ENCODE peak calls at places on chromosomes 13 and 19, in ten cellular contexts. C is heart left ventricle, N is left ventricle myocardium inferior, L is stomach, O is neuronal stem cell, W is dorsolateral prefrontal cortex, S is cardiac muscle cell, Z is breast epithelium, V is body of pancreas, R is GM23248. B is an unnamed sample.

GRCh38 chr13:91580749-91581148 is 182.3 kb downstream of the GPC5 start:
- DNase-seq in N (no peak), O (no peak), C (no peak), W (no peak), L (no peak), S (no peak), V (no peak), Z (no peak), R (no peak), B (no peak)

GRCh38 chr19:42794751-42795150 is 29.3 kb upstream of the PSG8 start:
- DNase-seq in C (no peak), O (no peak), Z (no peak), V (no peak), R (peak), S (no peak), L (no peak), N (no peak), W (no peak), B (no peak)

GRCh38 chr13:64278493-64278892 is 2862.8 kb upstream of the PCDH20 start:
- DNase-seq in R (peak), W (no peak), O (no peak), C (no peak), S (peak), L (no peak), V (no peak), Z (no peak), N (no peak), B (no peak)

GRCh38 chr13:105462098-105462497 is 1073.4 kb downstream of the EFNB2 start:
- DNase-seq in W (no peak), R (no peak), Z (no peak), O (no peak), V (no peak), L (no peak), C (no peak), S (no peak), N (no peak), B (no peak)

GRCh38 chr19:54928299-54928698 is 19.0 kb downstream of the NLRP7 start:
- DNase-seq in C (no peak), L (no peak), V (no peak), W (no peak), N (no peak), S (no peak), Z (no peak), R (peak), O (no peak), B (no peak)

GRCh38 chr19:50628146-50628545 is 11.5 kb downstream of the SYT3 start:
- DNase-seq in Z (no peak), S (no peak), L (no peak), V (no peak), N (no peak), C (no peak), W (no peak), R (no peak), O (no peak), B (no peak)

GRCh38 chr13:85853161-85853894 is 54.1 kb upstream of the SLITRK6 start:
- DNase-seq in N (no peak), O (no peak), R (no peak), Z (no peak), S (no peak), V (no peak), C (no peak), L (no peak), W (no peak), B (no peak)

GRCh38 chr13:103839460-103839859 is 773.2 kb upstream of the SLC10A2 start:
- DNase-seq in W (no peak), N (no peak), C (no peak), L (no peak), Z (no peak), S (no peak), O (no peak), V (no peak), R (no peak), B (no peak)

GRCh38 chr13:81223784-81224501 is 883.0 kb upstream of the SPRY2 start:
- DNase-seq in V (no peak), C (no peak), O (no peak), S (no peak), N (no peak), L (no peak), W (no peak), R (no peak), Z (no peak), B (no peak)

GRCh38 chr13:108176685-108177274 is 38.6 kb downstream of the LIG4 start:
- DNase-seq in C (no peak), V (peak), N (no peak), Z (no peak), R (peak), L (peak), S (peak), O (no peak), W (no peak), B (peak)

GRCh38 chr19:44635581-44636438 is 7.9 kb upstream of the PVR start:
- DNase-seq in L (no peak), N (no peak), O (no peak), V (peak), Z (no peak), R (peak), C (no peak), S (no peak), W (no peak), B (no peak)

GRCh38 chr13:114077938-114078335 is 54.5 kb downstream of the RASA3 start:
- DNase-seq in V (no peak), N (no peak), O (no peak), L (no peak), R (peak), Z (no peak), C (no peak), W (peak), S (peak), B (no peak)

GRCh38 chr19:48739400-48739825 is 997 bp downstream of the RASIP1 start:
- DNase-seq in V (no peak), W (no peak), N (no peak), O (no peak), S (no peak), L (no peak), C (peak), Z (no peak), R (no peak), B (no peak)

GRCh38 chr19:19443902-19444693 is 38.6 kb downstream of the GATAD2A start:
- DNase-seq in O (no peak), L (no peak), Z (no peak), C (no peak), V (no peak), R (no peak), W (no peak), N (no peak), S (no peak), B (no peak)

GRCh38 chr19:48496959-48497727 is 14.5 kb downstream of the LMTK3 start:
- DNase-seq in V (no peak), R (no peak), L (no peak), N (no peak), C (no peak), S (no peak), Z (no peak), W (no peak), O (no peak), B (no peak)

GRCh38 chr19:55433292-55433691 is 9.8 kb downstream of the SHISA7 start:
- DNase-seq in S (no peak), R (no peak), C (no peak), V (no peak), Z (no peak), N (no peak), W (no peak), L (no peak), O (no peak), B (no peak)

GRCh38 chr13:59452189-59452588 is 711.5 kb downstream of the DIAPH3 start:
- DNase-seq in W (no peak), V (peak), C (no peak), O (no peak), R (no peak), L (no peak), Z (no peak), N (no peak), S (no peak), B (no peak)

GRCh38 chr13:75959861-75960481 is 323.8 kb downstream of the LMO7 start:
- DNase-seq in O (no peak), C (no peak), L (no peak), Z (no peak), W (no peak), V (no peak), R (no peak), S (no peak), N (no peak), B (no peak)

GRCh38 chr13:36131931-36132297 is 732 bp upstream of the DCLK1 start:
- DNase-seq in V (peak), C (peak), R (peak), W (peak), Z (no peak), N (peak), L (no peak), O (no peak), S (peak), B (no peak)
- H3K27ac ChIP-seq in V (no peak), C (peak), R (no peak), W (peak), Z (peak), N (peak), L (peak), O (no peak), S (no peak), B (no peak)

GRCh38 chr13:76993021-76993420 is 1.1 kb downstream of the CLN5 start:
- DNase-seq in W (no peak), L (no peak), V (no peak), Z (no peak), O (no peak), S (peak), N (no peak), C (no peak), R (peak), B (no peak)

GRCh38 chr13:76992548-76993001 is 694 bp downstream of the CLN5 start:
- DNase-seq in C (peak), N (no peak), S (peak), L (no peak), W (peak), O (peak), V (peak), R (peak), Z (peak), B (no peak)

GRCh38 chr13:76991796-76992547 is at the start of gene CLN5:
- DNase-seq in C (peak), Z (peak), V (peak), L (peak), R (peak), W (peak), N (peak), O (peak), S (peak), B (peak)

GRCh38 chr13:76994281-76994680 is 2.4 kb downstream of the CLN5 start:
- DNase-seq in W (no peak), R (peak), V (no peak), S (no peak), Z (no peak), C (no peak), N (no peak), L (no peak), O (no peak), B (no peak)

GRCh38 chr13:76993473-76993872 is 1.6 kb downstream of the CLN5 start:
- DNase-seq in R (no peak), C (no peak), O (no peak), W (no peak), L (no peak), S (no peak), N (no peak), V (no peak), Z (no peak), B (no peak)
- H3K27ac ChIP-seq in R (peak), C (peak), O (no peak), W (no peak), L (peak), S (no peak), N (peak), V (no peak), Z (peak), B (no peak)

DNA sequence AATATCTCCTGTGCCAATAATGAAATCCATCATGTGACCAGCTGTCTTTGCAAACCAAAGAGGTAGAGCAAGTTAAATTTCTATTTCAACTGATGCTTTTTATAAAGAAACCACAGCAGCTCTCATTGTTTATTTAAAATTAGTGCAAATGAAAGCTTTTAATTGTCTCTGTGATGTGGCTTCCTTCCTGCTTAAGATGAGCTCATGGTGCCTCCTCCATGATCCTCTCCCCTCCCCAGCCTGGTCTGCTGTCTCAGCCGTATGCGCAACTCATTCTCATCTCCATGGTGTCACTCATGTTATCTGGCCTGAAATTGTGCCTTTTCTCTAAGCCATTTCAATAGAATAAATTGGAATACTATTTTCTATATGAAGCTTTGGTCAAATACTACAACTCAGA is 270.6 kb downstream of the FGF14 start:
- DNase-seq in O (no peak), Z (no peak), C (no peak), W (no peak), V (no peak), R (no peak), N (no peak), L (no peak), S (no peak), B (no peak)
- H3K27ac ChIP-seq in O (no peak), Z (no peak), C (no peak), W (no peak), V (no peak), R (no peak), N (no peak), L (no peak), S (no peak), B (no peak)

GRCh38 chr13:111165189-111165588 is 50.1 kb downstream of the ARHGEF7 start:
- DNase-seq in C (no peak), R (no peak), Z (no peak), S (no peak), L (no peak), O (no peak), W (no peak), N (no peak), V (no peak), B (no peak)

GRCh38 chr13:111168116-111168515 is 53.0 kb downstream of the ARHGEF7 start:
- DNase-seq in Z (no peak), N (no peak), R (no peak), C (no peak), V (no peak), L (no peak), W (no peak), S (no peak), O (no peak), B (no peak)

GRCh38 chr13:111166882-111167281 is 51.8 kb downstream of the ARHGEF7 start:
- DNase-seq in V (no peak), L (no peak), S (no peak), Z (no peak), N (no peak), R (no peak), C (no peak), W (no peak), O (no peak), B (no peak)

GRCh38 chr13:111167290-111167689 is 52.2 kb downstream of the ARHGEF7 start:
- DNase-seq in W (no peak), V (no peak), L (no peak), C (no peak), R (no peak), Z (no peak), S (no peak), O (no peak), N (no peak), B (no peak)

DNA sequence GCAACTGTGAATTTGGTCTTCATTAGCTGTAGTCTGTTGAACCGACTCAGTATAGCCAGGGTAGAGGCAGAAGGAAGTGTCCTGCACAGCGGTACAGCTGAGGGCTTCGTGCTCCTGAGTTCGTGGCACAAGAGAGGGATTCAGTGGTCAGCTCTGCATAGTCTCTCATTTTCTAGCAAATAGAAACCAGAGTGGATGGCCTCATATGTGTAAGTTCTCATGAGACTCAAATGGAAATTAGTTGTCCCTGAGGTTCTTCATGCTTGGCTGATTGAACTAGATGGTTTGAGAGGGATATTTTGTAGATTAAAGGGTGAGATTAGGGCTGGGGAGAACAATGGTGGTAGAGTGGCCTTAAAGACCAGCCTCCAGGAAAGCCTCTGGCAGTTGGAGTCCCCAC is 50.5 kb downstream of the ARHGEF7 start:
- DNase-seq in V (no peak), S (no peak), C (no peak), R (no peak), L (no peak), W (no peak), N (no peak), Z (no peak), O (no peak), B (no peak)
- H3K27ac ChIP-seq in V (no peak), S (no peak), C (no peak), R (no peak), L (no peak), W (no peak), N (no peak), Z (no peak), O (no peak), B (no peak)

B was measured in substantia nigra.